ENCODE peak calls at places on chromosomes 5 and 9, in five cellular contexts. M is HepG2, D is upper lobe of left lung, T is GM12878, W is K562. Z is an unnamed sample.

GRCh38 chr9:87089963-87090362 is 142.7 kb upstream of the GAS1 start:
- ATAC-seq in T (no peak), D (no peak), W (no peak), M (no peak), Z (no peak)

GRCh38 chr9:110257097-110257955 is 1.0 kb upstream of the TXN start:
- ATAC-seq in T (peak), M (peak), D (peak), W (peak), Z (no peak)

GRCh38 chr5:180027449-180028089 is 44.0 kb downstream of the RNF130 start:
- ATAC-seq in M (no peak), W (no peak), D (no peak), T (no peak), Z (no peak)

GRCh38 chr9:126428524-126429175 is 102.0 kb downstream of the MVB12B start:
- ATAC-seq in W (no peak), M (no peak), D (no peak), T (no peak), Z (no peak)

GRCh38 chr5:141040093-141040762 is 10.9 kb upstream of the PCDHB1 start:
- ATAC-seq in T (no peak), M (peak), D (peak), W (no peak), Z (peak)

GRCh38 chr5:110087829-110088228 is 398.1 kb downstream of the MAN2A1 start:
- ATAC-seq in W (no peak), M (peak), T (no peak), D (no peak), Z (no peak)

GRCh38 chr5:108295588-108296368 is 86.1 kb downstream of the FBXL17 start:
- ATAC-seq in D (no peak), T (no peak), W (no peak), M (no peak), Z (no peak)

GRCh38 chr5:135584918-135585317 is 6.1 kb upstream of the CXCL14 start:
- ATAC-seq in T (no peak), W (no peak), M (no peak), D (no peak), Z (no peak)

GRCh38 chr5:130074820-130075219 is 170.6 kb downstream of the CHSY3 start:
- ATAC-seq in M (no peak), D (no peak), W (no peak), T (no peak), Z (no peak)

GRCh38 chr5:52360985-52361384 is 426.7 kb upstream of the ITGA1 start:
- ATAC-seq in D (no peak), T (no peak), M (no peak), W (no peak), Z (no peak)

GRCh38 chr5:112217847-112218579 is 201.1 kb downstream of the EPB41L4A start:
- ATAC-seq in W (peak), T (no peak), M (no peak), D (no peak), Z (no peak)

GRCh38 chr5:4487581-4487980 is 652.5 kb upstream of the ADAMTS16 start:
- ATAC-seq in W (no peak), T (no peak), M (no peak), D (no peak), Z (no peak)

GRCh38 chr9:135726138-135726853 is 24.3 kb downstream of the KCNT1 start:
- ATAC-seq in T (no peak), D (no peak), M (peak), W (peak), Z (no peak)

GRCh38 chr5:88836195-88836838 is 46.7 kb downstream of the MEF2C start:
- ATAC-seq in D (peak), W (peak), M (peak), T (peak), Z (peak)

DNA sequence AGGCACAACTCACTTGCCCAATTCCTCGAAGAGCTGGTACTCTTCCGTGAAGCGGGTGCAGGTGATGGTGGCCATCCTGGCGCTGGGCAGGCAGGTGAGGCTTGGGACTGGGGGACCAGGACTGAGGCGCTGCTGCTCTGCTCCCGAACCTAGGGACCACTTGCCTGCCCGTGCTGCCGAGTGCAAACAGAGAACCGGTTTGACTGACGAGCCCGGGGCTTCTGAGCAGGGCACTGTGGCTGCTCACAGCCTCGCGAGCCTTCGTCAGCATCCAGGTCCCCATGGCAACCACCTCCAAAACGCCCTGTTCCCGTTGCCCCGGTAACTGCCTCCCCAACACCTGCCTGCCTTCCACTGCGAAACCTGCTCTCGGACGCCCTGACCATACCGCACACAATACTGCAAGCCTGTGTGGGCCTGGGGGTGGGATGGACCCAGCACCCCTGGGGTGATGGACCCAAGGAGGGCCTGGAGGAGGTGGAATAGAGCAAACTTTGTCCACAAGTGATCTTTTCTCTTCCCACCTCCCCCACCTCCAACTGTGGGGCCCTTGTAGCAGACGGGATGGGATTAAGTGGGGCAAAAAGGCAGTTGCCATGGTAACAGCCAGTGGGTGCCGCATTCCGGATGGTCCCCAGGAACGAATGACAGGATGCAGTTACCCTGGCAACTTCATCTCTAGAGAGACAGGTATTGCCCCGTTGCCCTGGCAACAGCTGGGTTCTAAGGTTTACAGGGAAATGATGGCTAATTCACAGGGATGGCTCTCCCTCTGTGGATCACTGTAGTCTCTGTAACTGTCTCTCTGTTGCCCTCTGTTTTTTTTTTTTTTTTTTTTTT is at the start of gene CAMK2A:
- ATAC-seq in T (no peak), D (no peak), W (peak), M (no peak), Z (no peak)
- TF ChIP-seq POLR2AphosphoS5 in T (no peak), D (no peak), W (no peak), M (no peak), Z (no peak)

GRCh38 chr9:4679268-4680177 is at the start of gene CDC37L1:
- ATAC-seq in D (peak), M (peak), T (peak), W (peak), Z (peak)
- TF ChIP-seq EP300 in D (no peak), M (peak), T (no peak), W (peak), Z (no peak)

DNA sequence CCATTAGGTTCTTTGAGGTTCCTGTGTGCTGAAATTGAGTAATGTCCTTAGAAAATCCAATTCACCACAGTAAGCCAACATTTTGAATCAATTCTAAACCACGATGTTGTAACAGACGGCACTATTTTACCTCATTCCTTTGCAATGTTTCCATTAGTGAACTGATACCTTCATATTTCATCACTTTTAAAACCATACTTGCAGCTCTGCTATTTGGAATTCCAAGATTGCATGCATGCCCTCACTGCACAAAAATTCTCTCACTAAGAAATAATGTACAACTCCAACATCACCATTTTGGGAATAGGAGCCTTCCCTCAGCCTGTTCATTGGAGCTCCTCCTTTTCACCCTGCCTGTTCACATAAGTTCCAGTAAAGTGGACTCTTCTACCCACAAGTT is 74.8 kb upstream of the TGFBR1 start:
- ATAC-seq in W (no peak), M (no peak), T (no peak), D (no peak), Z (peak)
- TF ChIP-seq POLR2AphosphoS5 in W (no peak), M (no peak), T (no peak), D (no peak), Z (peak)

DNA sequence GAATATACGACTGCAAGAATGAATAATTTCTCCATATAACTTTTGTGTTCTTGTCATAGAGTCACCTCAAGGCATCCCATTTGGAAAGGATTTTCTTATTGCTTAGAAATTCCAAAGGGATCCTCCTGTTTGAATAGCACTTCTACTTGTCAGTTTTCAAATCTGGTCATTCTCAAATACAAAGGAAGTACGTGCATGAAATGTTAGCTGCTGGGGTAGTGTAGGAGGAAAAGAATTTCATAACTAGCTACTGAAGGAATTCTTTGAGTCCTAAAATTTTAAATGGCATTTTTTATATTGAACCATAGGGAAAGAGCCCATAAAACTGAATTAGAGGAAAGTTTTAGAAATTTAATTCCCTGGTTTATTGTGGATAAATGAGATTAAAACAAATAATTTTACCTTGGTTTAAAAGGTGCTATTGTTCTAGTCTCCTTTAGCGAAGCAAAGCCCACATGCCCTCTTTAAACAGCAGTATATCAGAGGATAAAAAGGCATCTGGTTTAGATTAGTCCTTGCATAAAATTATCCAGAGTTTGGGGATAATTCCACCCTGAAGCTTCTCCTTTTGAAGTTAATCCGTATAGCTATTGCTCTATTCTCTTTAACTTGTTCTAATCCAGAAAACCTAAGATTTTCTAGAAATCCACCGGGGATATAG is 2.0 kb upstream of the MPDZ start:
- ATAC-seq in D (no peak), T (no peak), W (no peak), M (no peak), Z (no peak)
- TF ChIP-seq EP300 in D (no peak), T (no peak), W (no peak), M (no peak), Z (no peak)

DNA sequence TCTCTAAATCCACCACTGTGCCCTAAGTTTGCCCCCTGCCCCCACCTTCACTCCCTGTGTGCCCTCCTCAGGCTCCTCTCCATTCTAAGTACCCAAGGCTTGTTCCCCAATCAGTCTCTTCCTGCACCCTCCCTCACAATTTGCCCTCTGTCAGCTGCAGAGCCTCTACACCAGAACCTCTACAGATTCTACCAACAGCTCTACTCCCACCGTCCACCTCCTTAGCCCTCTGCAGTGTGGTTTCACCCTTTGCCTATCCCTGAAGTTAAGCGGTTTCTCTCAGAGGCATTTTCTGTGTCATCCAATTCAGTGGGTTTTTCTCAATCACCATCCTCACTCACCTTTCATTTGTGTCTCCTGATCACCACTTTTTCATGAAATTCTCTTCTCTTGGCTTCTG is 13.2 kb upstream of the ERAP2 start:
- ATAC-seq in W (peak), T (no peak), D (no peak), M (no peak), Z (no peak)
- TF ChIP-seq POLR2AphosphoS5 in W (no peak), T (no peak), D (no peak), M (no peak), Z (no peak)